ENCODE peak calls at places on chromosomes 12 and 14, in ten cellular contexts. One of them, this sample, is unnamed. For H3K4me1 and H3K27me3, the result is how much of the 10 kb centered on the place peaks cover.

GRCh38 chr14:65243766-65244442 is 141.6 kb upstream of the MAX start:
- DNase-seq in NT2/D1: no peak
- DNase-seq in HepG2: peak
- DNase-seq in body of pancreas: peak
- DNase-seq in CD4-positive, CD25-positive, alpha-beta regulatory T cell: peak
- DNase-seq in breast epithelium: no peak
- DNase-seq in adrenal gland: no peak
- DNase-seq in hepatocyte: peak
- DNase-seq in Peyer's patch: peak
- DNase-seq in GM23338: no peak
- DNase-seq in this sample: no peak

GRCh38 chr14:102891556-102891955 is 30.9 kb upstream of the AMN start:
- DNase-seq in GM23338: no peak
- DNase-seq in NT2/D1: no peak
- DNase-seq in breast epithelium: no peak
- DNase-seq in CD4-positive, CD25-positive, alpha-beta regulatory T cell: no peak
- DNase-seq in hepatocyte: no peak
- DNase-seq in Peyer's patch: no peak
- DNase-seq in HepG2: no peak
- DNase-seq in body of pancreas: no peak
- DNase-seq in adrenal gland: no peak
- DNase-seq in this sample: no peak

GRCh38 chr14:78254911-78255431 is 84.8 kb downstream of the NRXN3 start:
- DNase-seq in HepG2: no peak
- DNase-seq in Peyer's patch: no peak
- DNase-seq in GM23338: no peak
- DNase-seq in body of pancreas: no peak
- DNase-seq in hepatocyte: no peak
- DNase-seq in CD4-positive, CD25-positive, alpha-beta regulatory T cell: no peak
- DNase-seq in adrenal gland: no peak
- DNase-seq in breast epithelium: no peak
- DNase-seq in NT2/D1: no peak
- DNase-seq in this sample: no peak

GRCh38 chr12:25585021-25585523 is 32.0 kb upstream of the LMNTD1 start:
- DNase-seq in CD4-positive, CD25-positive, alpha-beta regulatory T cell: no peak
- DNase-seq in breast epithelium: no peak
- DNase-seq in HepG2: no peak
- DNase-seq in adrenal gland: peak
- DNase-seq in GM23338: no peak
- DNase-seq in hepatocyte: peak
- DNase-seq in NT2/D1: no peak
- DNase-seq in Peyer's patch: no peak
- DNase-seq in body of pancreas: peak
- DNase-seq in this sample: no peak

GRCh38 chr12:67630373-67631088 is 18.0 kb upstream of the DYRK2 start:
- DNase-seq in hepatocyte: no peak
- DNase-seq in CD4-positive, CD25-positive, alpha-beta regulatory T cell: peak
- DNase-seq in body of pancreas: no peak
- DNase-seq in GM23338: peak
- DNase-seq in HepG2: peak
- DNase-seq in breast epithelium: no peak
- DNase-seq in Peyer's patch: peak
- DNase-seq in NT2/D1: no peak
- DNase-seq in adrenal gland: peak
- DNase-seq in this sample: no peak

GRCh38 chr12:27521066-27521465 is 2.9 kb upstream of the PPFIBP1 start:
- DNase-seq in CD4-positive, CD25-positive, alpha-beta regulatory T cell: no peak
- DNase-seq in body of pancreas: no peak
- DNase-seq in hepatocyte: no peak
- DNase-seq in HepG2: no peak
- DNase-seq in Peyer's patch: peak
- DNase-seq in adrenal gland: no peak
- DNase-seq in GM23338: peak
- DNase-seq in breast epithelium: no peak
- DNase-seq in NT2/D1: peak
- DNase-seq in this sample: no peak

GRCh38 chr12:55824726-55825125 is 4.7 kb downstream of the DNAJC14 start:
- DNase-seq in NT2/D1: no peak
- DNase-seq in GM23338: no peak
- DNase-seq in Peyer's patch: peak
- DNase-seq in HepG2: no peak
- DNase-seq in body of pancreas: no peak
- DNase-seq in CD4-positive, CD25-positive, alpha-beta regulatory T cell: peak
- DNase-seq in hepatocyte: no peak
- DNase-seq in breast epithelium: no peak
- DNase-seq in adrenal gland: no peak
- DNase-seq in this sample: no peak

GRCh38 chr14:65791551-65791981 is 379.0 kb downstream of the FUT8 start:
- DNase-seq in hepatocyte: no peak
- DNase-seq in CD4-positive, CD25-positive, alpha-beta regulatory T cell: peak
- DNase-seq in breast epithelium: no peak
- DNase-seq in NT2/D1: no peak
- DNase-seq in Peyer's patch: no peak
- DNase-seq in body of pancreas: no peak
- DNase-seq in HepG2: no peak
- DNase-seq in GM23338: no peak
- DNase-seq in adrenal gland: no peak
- DNase-seq in this sample: no peak

GRCh38 chr12:124516850-124517249 is 50.6 kb downstream of the NCOR2 start:
- DNase-seq in GM23338: no peak
- DNase-seq in NT2/D1: no peak
- DNase-seq in CD4-positive, CD25-positive, alpha-beta regulatory T cell: no peak
- DNase-seq in adrenal gland: no peak
- DNase-seq in HepG2: no peak
- DNase-seq in body of pancreas: peak
- DNase-seq in breast epithelium: no peak
- DNase-seq in hepatocyte: no peak
- DNase-seq in Peyer's patch: no peak
- DNase-seq in this sample: no peak
- H3K4me1 ChIP-seq in GM23338: under half
- H3K4me1 ChIP-seq in NT2/D1: under half
- H3K4me1 ChIP-seq in CD4-positive, CD25-positive, alpha-beta regulatory T cell: under half
- H3K4me1 ChIP-seq in adrenal gland: half or more
- H3K4me1 ChIP-seq in HepG2: half or more
- H3K4me1 ChIP-seq in body of pancreas: half or more
- H3K4me1 ChIP-seq in breast epithelium: half or more
- H3K4me1 ChIP-seq in hepatocyte: half or more
- H3K4me1 ChIP-seq in Peyer's patch: under half
- H3K4me1 ChIP-seq in this sample: under half

GRCh38 chr14:73236157-73236556 is 1.1 kb upstream of the PAPLN start:
- DNase-seq in NT2/D1: no peak
- DNase-seq in hepatocyte: no peak
- DNase-seq in adrenal gland: no peak
- DNase-seq in GM23338: peak
- DNase-seq in Peyer's patch: no peak
- DNase-seq in CD4-positive, CD25-positive, alpha-beta regulatory T cell: no peak
- DNase-seq in body of pancreas: no peak
- DNase-seq in HepG2: no peak
- DNase-seq in breast epithelium: no peak
- DNase-seq in this sample: no peak

GRCh38 chr14:73238262-73238852 is 1.1 kb downstream of the PAPLN start:
- DNase-seq in CD4-positive, CD25-positive, alpha-beta regulatory T cell: no peak
- DNase-seq in hepatocyte: peak
- DNase-seq in HepG2: peak
- DNase-seq in adrenal gland: no peak
- DNase-seq in NT2/D1: no peak
- DNase-seq in GM23338: no peak
- DNase-seq in breast epithelium: no peak
- DNase-seq in Peyer's patch: no peak
- DNase-seq in body of pancreas: no peak
- DNase-seq in this sample: peak

GRCh38 chr14:73237786-73238261 is 518 bp downstream of the PAPLN start:
- DNase-seq in body of pancreas: no peak
- DNase-seq in GM23338: peak
- DNase-seq in HepG2: no peak
- DNase-seq in NT2/D1: no peak
- DNase-seq in breast epithelium: no peak
- DNase-seq in CD4-positive, CD25-positive, alpha-beta regulatory T cell: no peak
- DNase-seq in adrenal gland: no peak
- DNase-seq in Peyer's patch: no peak
- DNase-seq in hepatocyte: peak
- DNase-seq in this sample: peak

GRCh38 chr14:73236752-73237218 is 521 bp upstream of the PAPLN start:
- DNase-seq in body of pancreas: no peak
- DNase-seq in NT2/D1: no peak
- DNase-seq in hepatocyte: no peak
- DNase-seq in breast epithelium: no peak
- DNase-seq in GM23338: peak
- DNase-seq in Peyer's patch: no peak
- DNase-seq in adrenal gland: no peak
- DNase-seq in CD4-positive, CD25-positive, alpha-beta regulatory T cell: no peak
- DNase-seq in HepG2: no peak
- DNase-seq in this sample: no peak

DNA sequence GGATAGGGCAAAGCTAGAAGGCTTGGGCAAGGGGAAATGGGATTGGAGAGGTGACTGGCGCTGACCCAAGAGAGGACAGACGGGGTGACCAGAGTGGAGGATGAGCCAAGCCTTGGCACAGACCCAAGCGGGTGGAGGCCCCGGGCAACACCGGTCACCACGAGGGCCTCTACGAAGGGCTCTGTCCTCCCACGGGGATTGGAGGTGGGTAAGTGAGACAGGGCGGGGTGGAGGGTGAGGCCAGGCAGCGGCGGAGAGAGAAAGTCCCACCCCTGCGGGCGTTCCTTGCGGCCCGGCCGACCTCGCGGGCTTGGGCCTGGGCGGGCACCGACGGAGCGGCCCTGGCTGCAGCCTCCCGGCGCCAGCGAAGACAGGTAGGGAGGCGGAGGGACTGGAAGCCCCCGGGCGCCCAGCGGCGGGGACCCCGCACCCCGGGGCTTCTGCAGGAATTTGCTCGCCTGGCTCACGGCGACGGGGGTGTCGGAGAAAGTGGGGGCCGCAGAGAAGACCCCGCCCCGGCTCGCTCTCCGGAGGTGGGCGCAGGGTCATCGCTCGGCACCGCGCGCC is at the start of gene PAPLN:
- DNase-seq in adrenal gland: peak
- DNase-seq in breast epithelium: peak
- DNase-seq in hepatocyte: peak
- DNase-seq in NT2/D1: no peak
- DNase-seq in body of pancreas: no peak
- DNase-seq in Peyer's patch: peak
- DNase-seq in CD4-positive, CD25-positive, alpha-beta regulatory T cell: no peak
- DNase-seq in GM23338: peak
- DNase-seq in HepG2: no peak
- DNase-seq in this sample: peak
- H3K27me3 ChIP-seq in adrenal gland: under half
- H3K27me3 ChIP-seq in breast epithelium: under half
- H3K27me3 ChIP-seq in hepatocyte: under half
- H3K27me3 ChIP-seq in NT2/D1: half or more
- H3K27me3 ChIP-seq in body of pancreas: under half
- H3K27me3 ChIP-seq in Peyer's patch: under half
- H3K27me3 ChIP-seq in CD4-positive, CD25-positive, alpha-beta regulatory T cell: under half
- H3K27me3 ChIP-seq in GM23338: half or more
- H3K27me3 ChIP-seq in HepG2: under half
- H3K27me3 ChIP-seq in this sample: under half

DNA sequence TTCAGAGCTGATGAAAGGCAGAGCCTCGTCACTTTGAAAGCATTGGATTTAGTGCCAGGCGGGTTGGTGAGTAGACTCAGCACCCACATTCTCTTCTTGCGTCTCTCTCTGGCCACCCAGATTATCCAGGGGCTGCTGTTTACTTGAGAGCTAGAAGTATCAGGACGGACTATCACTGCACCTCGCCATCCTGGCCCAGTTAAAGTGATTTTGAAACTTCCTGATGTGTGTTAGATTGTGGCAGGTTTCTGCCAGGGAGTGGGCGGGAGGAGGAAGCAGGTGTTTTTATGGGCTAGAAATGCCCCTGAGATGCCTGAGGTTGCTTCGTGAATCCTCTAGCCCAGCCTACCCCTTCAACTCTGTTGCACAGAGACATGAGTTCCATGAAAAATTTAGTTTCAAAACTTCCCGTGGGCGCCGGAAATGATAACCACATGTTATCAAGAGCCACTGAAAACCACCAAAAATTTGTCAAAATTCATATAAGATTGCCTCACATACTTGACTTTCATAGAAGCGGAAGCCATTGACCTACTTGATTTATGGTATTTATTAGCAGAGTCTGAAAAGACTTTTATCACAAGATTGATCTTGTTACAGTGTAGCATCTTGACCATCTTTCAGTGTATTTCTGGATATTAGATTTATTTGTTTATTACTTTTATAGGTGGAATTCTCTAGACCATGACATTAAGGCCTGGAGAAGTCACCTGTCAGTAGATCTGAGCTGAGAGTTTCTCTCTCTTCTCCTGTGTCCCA is 466.0 kb downstream of the RAD51B start:
- DNase-seq in body of pancreas: no peak
- DNase-seq in GM23338: no peak
- DNase-seq in CD4-positive, CD25-positive, alpha-beta regulatory T cell: peak
- DNase-seq in NT2/D1: no peak
- DNase-seq in Peyer's patch: peak
- DNase-seq in breast epithelium: no peak
- DNase-seq in HepG2: no peak
- DNase-seq in adrenal gland: no peak
- DNase-seq in hepatocyte: no peak
- DNase-seq in this sample: no peak
- H3K4me3 ChIP-seq in body of pancreas: no peak
- H3K4me3 ChIP-seq in GM23338: no peak
- H3K4me3 ChIP-seq in CD4-positive, CD25-positive, alpha-beta regulatory T cell: peak
- H3K4me3 ChIP-seq in NT2/D1: no peak
- H3K4me3 ChIP-seq in Peyer's patch: no peak
- H3K4me3 ChIP-seq in breast epithelium: no peak
- H3K4me3 ChIP-seq in HepG2: no peak
- H3K4me3 ChIP-seq in adrenal gland: no peak
- H3K4me3 ChIP-seq in hepatocyte: no peak
- H3K4me3 ChIP-seq in this sample: no peak

DNA sequence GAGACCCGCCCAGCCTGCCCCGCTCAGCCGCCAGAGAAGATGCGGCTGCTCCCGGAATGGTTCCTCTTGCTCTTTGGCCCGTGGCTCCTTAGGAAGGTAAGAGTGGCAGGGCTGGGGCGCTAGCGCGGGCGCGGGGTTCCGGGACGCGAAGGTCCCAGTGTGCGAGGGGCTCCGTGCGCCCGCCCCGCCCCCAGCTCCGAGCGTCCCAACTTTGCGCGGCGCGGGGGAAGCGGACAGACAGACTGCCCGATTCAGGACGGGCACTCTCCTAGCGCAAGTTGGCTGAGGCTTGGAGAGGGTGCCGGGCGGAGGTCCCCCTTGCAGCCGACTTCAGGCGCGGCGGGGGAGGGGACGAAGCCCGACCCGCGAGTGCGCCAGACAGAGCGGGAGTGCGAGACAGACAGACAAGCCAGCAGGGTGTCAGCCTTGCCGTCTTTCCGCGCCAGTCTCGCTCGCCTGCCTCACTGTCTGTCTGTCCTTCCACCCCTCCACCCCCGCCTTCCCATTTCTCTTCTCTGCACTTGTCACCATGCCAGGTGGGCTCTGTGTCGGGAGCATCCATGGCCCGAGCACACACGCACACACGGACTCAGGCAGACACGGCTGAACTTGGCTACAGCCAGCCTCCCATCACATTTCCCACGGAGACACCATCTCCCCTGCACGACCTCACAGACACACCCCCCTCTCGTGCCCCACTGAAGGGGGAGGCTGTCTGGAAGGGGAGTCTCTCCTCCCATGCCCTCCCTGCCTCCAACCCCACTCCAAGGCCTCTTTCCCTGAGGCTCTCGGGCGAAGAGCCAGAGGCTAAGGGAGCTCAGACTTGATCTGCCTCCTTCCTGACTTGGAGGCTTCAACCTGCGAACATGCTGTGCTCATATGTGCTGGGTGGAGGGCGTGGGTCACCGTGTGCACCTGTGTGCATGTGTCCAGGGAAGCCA is 607 bp downstream of the NXPH4 start:
- DNase-seq in adrenal gland: no peak
- DNase-seq in Peyer's patch: no peak
- DNase-seq in body of pancreas: no peak
- DNase-seq in CD4-positive, CD25-positive, alpha-beta regulatory T cell: peak
- DNase-seq in NT2/D1: no peak
- DNase-seq in hepatocyte: no peak
- DNase-seq in GM23338: peak
- DNase-seq in breast epithelium: no peak
- DNase-seq in HepG2: no peak
- DNase-seq in this sample: peak
- H3K4me1 ChIP-seq in adrenal gland: under half
- H3K4me1 ChIP-seq in Peyer's patch: under half
- H3K4me1 ChIP-seq in body of pancreas: under half
- H3K4me1 ChIP-seq in CD4-positive, CD25-positive, alpha-beta regulatory T cell: half or more
- H3K4me1 ChIP-seq in NT2/D1: half or more
- H3K4me1 ChIP-seq in hepatocyte: under half
- H3K4me1 ChIP-seq in GM23338: half or more
- H3K4me1 ChIP-seq in breast epithelium: under half
- H3K4me1 ChIP-seq in HepG2: under half
- H3K4me1 ChIP-seq in this sample: under half

This sample was measured in HAP-1.